ENCODE peak calls at places on chromosomes 16 and 17, in ten cellular contexts. J is lower lobe of right lung; P is T-helper 1 cell; Z is left colon; K is stimulated activated CD4-positive, alpha-beta T cell treated with anti-CD3 and anti-CD28 coated beads, Interleukin-4, amount 100 ng/mL, for 1 hour; H is upper lobe of right lung; V is tibial artery; U is bronchial epithelial cell; I is NCI-H510A treated with DMSO at 0.1 percent for 48 hours; E is MCF 10A. S is an unnamed sample.

GRCh38 chr17:8173871-8174322 is 2.3 kb downstream of the TMEM107 start:
- DNase-seq in E (no peak), V (no peak), P (no peak), U (no peak), Z (no peak), H (no peak), K (no peak), I (no peak), J (no peak), S (no peak)

GRCh38 chr17:6381526-6382135 is 53.3 kb downstream of the AIPL1 start:
- DNase-seq in V (no peak), Z (no peak), P (no peak), U (no peak), I (no peak), E (no peak), H (no peak), J (no peak), K (no peak), S (no peak)

GRCh38 chr16:25012525-25012991 is 2.6 kb downstream of the ARHGAP17 start:
- DNase-seq in E (peak), J (no peak), V (no peak), K (no peak), P (no peak), U (peak), H (no peak), Z (peak), I (no peak), S (no peak)

GRCh38 chr17:1714488-1714979 is 4.4 kb upstream of the TLCD2 start:
- DNase-seq in K (peak), U (peak), H (peak), P (no peak), Z (peak), I (peak), J (peak), E (peak), V (peak), S (no peak)

GRCh38 chr17:37373530-37374159 is 2.1 kb upstream of the C17orf78 start:
- DNase-seq in P (peak), Z (peak), I (peak), E (peak), U (peak), K (peak), V (peak), H (no peak), J (no peak), S (peak)

GRCh38 chr16:67872131-67872630 is 671 bp upstream of the EDC4 start:
- DNase-seq in H (no peak), I (no peak), V (no peak), E (no peak), U (no peak), P (no peak), K (no peak), Z (no peak), J (no peak), S (no peak)

GRCh38 chr17:45660474-45660873 is 123.6 kb upstream of the CRHR1 start:
- DNase-seq in K (no peak), H (no peak), I (no peak), J (no peak), P (no peak), U (no peak), V (no peak), Z (no peak), E (no peak), S (no peak)

GRCh38 chr16:85685251-85685650 is 3.5 kb downstream of the GINS2 start:
- DNase-seq in J (peak), I (no peak), H (no peak), K (no peak), U (no peak), P (no peak), V (no peak), E (no peak), Z (no peak), S (no peak)

GRCh38 chr16:67264277-67264676 is 15.1 kb upstream of the PLEKHG4 start:
- DNase-seq in P (no peak), H (peak), I (no peak), K (no peak), V (peak), E (no peak), U (no peak), Z (peak), J (peak), S (no peak)

GRCh38 chr17:2947996-2948550 is 115.3 kb downstream of the OR1D5 start:
- DNase-seq in U (no peak), E (no peak), K (no peak), H (peak), J (peak), V (no peak), I (no peak), P (no peak), Z (no peak), S (no peak)

GRCh38 chr17:79285973-79286372 is 211.3 kb downstream of the ENGASE start:
- DNase-seq in K (no peak), E (no peak), U (no peak), H (no peak), I (no peak), V (no peak), P (no peak), J (no peak), Z (no peak), S (no peak)

GRCh38 chr16:89442990-89443726 is 47.2 kb downstream of the ANKRD11 start:
- DNase-seq in P (no peak), E (peak), K (no peak), J (no peak), H (no peak), U (peak), I (peak), Z (peak), V (no peak), S (no peak)

GRCh38 chr16:82091225-82091624 is 56.2 kb downstream of the HSD17B2 start:
- DNase-seq in U (peak), E (no peak), H (no peak), I (no peak), J (no peak), K (no peak), P (no peak), Z (no peak), V (no peak), S (no peak)

GRCh38 chr17:82384730-82385429 is 13.3 kb downstream of the UTS2R start:
- DNase-seq in K (no peak), Z (no peak), J (peak), H (peak), I (peak), P (no peak), E (peak), V (peak), U (peak), S (no peak)

GRCh38 chr17:57541472-57542394 is 203.4 kb downstream of the CCDC182 start:
- DNase-seq in J (no peak), V (no peak), Z (no peak), K (no peak), I (no peak), E (peak), P (no peak), U (no peak), H (no peak), S (no peak)

GRCh38 chr16:66357523-66357928 is 9.0 kb upstream of the CDH5 start:
- DNase-seq in P (peak), K (no peak), H (no peak), J (no peak), Z (no peak), I (peak), V (peak), U (peak), E (peak), S (no peak)

GRCh38 chr16:66188786-66189725 is 177.4 kb upstream of the CDH5 start:
- DNase-seq in Z (no peak), I (no peak), U (no peak), K (no peak), V (peak), E (peak), J (no peak), P (no peak), H (no peak), S (no peak)

GRCh38 chr17:45234641-45235040 is 13.0 kb downstream of the FMNL1 start:
- DNase-seq in H (no peak), P (peak), K (peak), E (no peak), I (peak), U (no peak), J (no peak), V (no peak), Z (no peak), S (no peak)

GRCh38 chr16:52976539-52977167 is 76.0 kb downstream of the CHD9NB start:
- DNase-seq in J (no peak), E (peak), I (peak), V (no peak), Z (no peak), H (no peak), P (no peak), K (no peak), U (peak), S (no peak)

GRCh38 chr17:44043326-44043725 is 23.1 kb downstream of the LSM12 start:
- DNase-seq in I (no peak), H (no peak), V (peak), K (no peak), Z (no peak), U (no peak), P (no peak), J (peak), E (peak), S (no peak)

GRCh38 chr16:79047337-79047736 is 553.2 kb downstream of the MAF start:
- DNase-seq in Z (no peak), J (no peak), I (peak), K (no peak), P (peak), E (peak), H (no peak), U (peak), V (no peak), S (no peak)

GRCh38 chr17:76138896-76139248 is 2.2 kb downstream of the FOXJ1 start:
- DNase-seq in Z (no peak), E (no peak), I (no peak), J (no peak), V (no peak), U (no peak), K (no peak), P (no peak), H (no peak), S (no peak)

GRCh38 chr16:4689091-4689671 is 4.2 kb upstream of the NUDT16L1 start:
- DNase-seq in H (peak), E (no peak), U (no peak), J (no peak), Z (no peak), I (no peak), V (no peak), P (no peak), K (no peak), S (no peak)

GRCh38 chr17:28339431-28339830 is 3.9 kb downstream of the TNFAIP1 start:
- DNase-seq in I (no peak), U (no peak), Z (no peak), J (no peak), E (no peak), H (no peak), P (no peak), K (no peak), V (no peak), S (no peak)

GRCh38 chr17:62679866-62680377 is 52.5 kb downstream of the MRC2 start:
- DNase-seq in V (no peak), U (no peak), Z (no peak), K (no peak), P (no peak), J (no peak), E (no peak), I (no peak), H (no peak), S (no peak)

GRCh38 chr17:46071796-46072195 is 72.7 kb downstream of the STH start:
- DNase-seq in H (no peak), P (no peak), I (no peak), U (no peak), V (no peak), J (no peak), Z (no peak), E (no peak), K (no peak), S (no peak)

GRCh38 chr17:8991514-8992285 is 26.2 kb upstream of the PIK3R5 start:
- DNase-seq in J (peak), V (peak), E (peak), H (no peak), U (peak), Z (peak), P (peak), I (no peak), K (peak), S (peak)

GRCh38 chr17:6713130-6713917 is at the start of gene SLC13A5:
- DNase-seq in I (no peak), V (no peak), U (peak), K (peak), Z (no peak), J (no peak), P (no peak), H (no peak), E (no peak), S (no peak)

GRCh38 chr16:55508271-55508921 is 476 bp upstream of the LPCAT2 start:
- DNase-seq in Z (no peak), E (no peak), I (no peak), H (no peak), J (no peak), K (no peak), P (no peak), V (peak), U (no peak), S (no peak)

GRCh38 chr17:79902146-79902791 is 63.0 kb upstream of the CBX4 start:
- DNase-seq in H (no peak), V (no peak), E (peak), K (no peak), U (peak), I (no peak), Z (no peak), P (no peak), J (no peak), S (no peak)

GRCh38 chr16:4214215-4214621 is 27.7 kb downstream of the SRL start:
- DNase-seq in E (peak), U (peak), J (no peak), H (no peak), V (no peak), P (no peak), I (no peak), K (no peak), Z (no peak), S (no peak)

GRCh38 chr16:65418435-65418834 is 296.6 kb upstream of the CDH11 start:
- DNase-seq in I (no peak), H (no peak), U (no peak), K (no peak), J (no peak), V (no peak), P (no peak), Z (no peak), E (no peak), S (no peak)

GRCh38 chr17:77027271-77027670 is 113.5 kb upstream of the SEC14L1 start:
- DNase-seq in Z (no peak), I (no peak), U (no peak), J (no peak), E (no peak), V (no peak), P (no peak), K (no peak), H (no peak), S (no peak)

GRCh38 chr16:87056083-87056482 is 261.1 kb downstream of the C16orf95 start:
- DNase-seq in J (no peak), Z (no peak), U (no peak), P (no peak), H (no peak), I (no peak), K (no peak), V (no peak), E (peak), S (no peak)

GRCh38 chr16:77820340-77820739 is 32.0 kb downstream of the VAT1L start:
- DNase-seq in P (no peak), Z (no peak), U (no peak), V (no peak), I (no peak), E (no peak), K (no peak), H (no peak), J (no peak), S (no peak)

GRCh38 chr17:68085751-68086445 is 50.4 kb downstream of the KPNA2 start:
- DNase-seq in P (peak), K (no peak), J (no peak), U (no peak), E (no peak), I (no peak), Z (peak), V (no peak), H (no peak), S (no peak)